ENCODE peak calls at places on chromosomes 12 and 14, in seven cellular contexts. One of them, this sample, is unnamed. For H3K4me1 and H3K36me3, the result is how much of the 10 kb centered on the place peaks cover.

GRCh38 chr12:64665506-64665905 is 55.2 kb downstream of the RASSF3 start:
- DNase-seq in OCI-LY7: peak
- DNase-seq in MM.1S: peak
- DNase-seq in transverse colon: peak
- DNase-seq in CD4-positive, alpha-beta memory T cell: peak
- DNase-seq in CD8-positive, alpha-beta T cell: peak
- DNase-seq in tibial nerve: no peak
- DNase-seq in this sample: no peak

GRCh38 chr12:98644712-98645571 is at the start of the genes APAF1 and IKBIP:
- DNase-seq in transverse colon: peak
- DNase-seq in MM.1S: peak
- DNase-seq in CD4-positive, alpha-beta memory T cell: peak
- DNase-seq in CD8-positive, alpha-beta T cell: peak
- DNase-seq in OCI-LY7: peak
- DNase-seq in tibial nerve: peak
- DNase-seq in this sample: peak

GRCh38 chr12:18549598-18549997 is 188.2 kb downstream of the PLCZ1 start:
- DNase-seq in MM.1S: no peak
- DNase-seq in transverse colon: no peak
- DNase-seq in tibial nerve: no peak
- DNase-seq in CD4-positive, alpha-beta memory T cell: no peak
- DNase-seq in CD8-positive, alpha-beta T cell: no peak
- DNase-seq in OCI-LY7: no peak
- DNase-seq in this sample: no peak

GRCh38 chr12:41983394-41983793 is 161.3 kb downstream of the GXYLT1 start:
- DNase-seq in transverse colon: no peak
- DNase-seq in OCI-LY7: peak
- DNase-seq in tibial nerve: no peak
- DNase-seq in MM.1S: no peak
- DNase-seq in CD4-positive, alpha-beta memory T cell: no peak
- DNase-seq in CD8-positive, alpha-beta T cell: no peak
- DNase-seq in this sample: no peak

GRCh38 chr12:32171211-32171610 is 64.6 kb downstream of the BICD1 start:
- DNase-seq in MM.1S: no peak
- DNase-seq in CD4-positive, alpha-beta memory T cell: no peak
- DNase-seq in OCI-LY7: no peak
- DNase-seq in transverse colon: no peak
- DNase-seq in tibial nerve: no peak
- DNase-seq in CD8-positive, alpha-beta T cell: no peak
- DNase-seq in this sample: no peak

GRCh38 chr14:21066882-21067502 is 3.1 kb upstream of the ARHGEF40 start:
- DNase-seq in OCI-LY7: peak
- DNase-seq in CD4-positive, alpha-beta memory T cell: no peak
- DNase-seq in CD8-positive, alpha-beta T cell: no peak
- DNase-seq in tibial nerve: no peak
- DNase-seq in MM.1S: no peak
- DNase-seq in transverse colon: no peak
- DNase-seq in this sample: no peak

GRCh38 chr12:45232771-45233372 is 17.0 kb downstream of the ANO6 start:
- DNase-seq in OCI-LY7: no peak
- DNase-seq in transverse colon: no peak
- DNase-seq in MM.1S: no peak
- DNase-seq in tibial nerve: no peak
- DNase-seq in CD4-positive, alpha-beta memory T cell: no peak
- DNase-seq in CD8-positive, alpha-beta T cell: no peak
- DNase-seq in this sample: peak

GRCh38 chr14:77337880-77338279 is 17.0 kb downstream of the GSTZ1 start:
- DNase-seq in tibial nerve: no peak
- DNase-seq in CD8-positive, alpha-beta T cell: no peak
- DNase-seq in OCI-LY7: no peak
- DNase-seq in CD4-positive, alpha-beta memory T cell: no peak
- DNase-seq in transverse colon: no peak
- DNase-seq in MM.1S: no peak
- DNase-seq in this sample: no peak

GRCh38 chr14:51609987-51610283 is 41.8 kb upstream of the FRMD6 start:
- DNase-seq in MM.1S: peak
- DNase-seq in CD4-positive, alpha-beta memory T cell: no peak
- DNase-seq in tibial nerve: no peak
- DNase-seq in transverse colon: peak
- DNase-seq in CD8-positive, alpha-beta T cell: no peak
- DNase-seq in OCI-LY7: no peak
- DNase-seq in this sample: no peak

GRCh38 chr12:54549774-54550451 is 512 bp downstream of the PDE1B start:
- DNase-seq in tibial nerve: no peak
- DNase-seq in MM.1S: no peak
- DNase-seq in CD8-positive, alpha-beta T cell: peak
- DNase-seq in CD4-positive, alpha-beta memory T cell: no peak
- DNase-seq in transverse colon: no peak
- DNase-seq in OCI-LY7: no peak
- DNase-seq in this sample: no peak

GRCh38 chr14:75928587-75929230 is 53.1 kb downstream of the TGFB3 start:
- DNase-seq in CD4-positive, alpha-beta memory T cell: no peak
- DNase-seq in transverse colon: no peak
- DNase-seq in CD8-positive, alpha-beta T cell: no peak
- DNase-seq in MM.1S: no peak
- DNase-seq in tibial nerve: no peak
- DNase-seq in OCI-LY7: no peak
- DNase-seq in this sample: no peak

GRCh38 chr14:31559939-31560338 is 1.3 kb upstream of the NUBPL start:
- DNase-seq in tibial nerve: no peak
- DNase-seq in OCI-LY7: no peak
- DNase-seq in MM.1S: no peak
- DNase-seq in CD4-positive, alpha-beta memory T cell: no peak
- DNase-seq in CD8-positive, alpha-beta T cell: no peak
- DNase-seq in transverse colon: no peak
- DNase-seq in this sample: no peak

GRCh38 chr14:86541969-86542368 is 1012.0 kb downstream of the FLRT2 start:
- DNase-seq in transverse colon: no peak
- DNase-seq in CD4-positive, alpha-beta memory T cell: no peak
- DNase-seq in tibial nerve: no peak
- DNase-seq in CD8-positive, alpha-beta T cell: no peak
- DNase-seq in OCI-LY7: no peak
- DNase-seq in MM.1S: peak
- DNase-seq in this sample: peak

GRCh38 chr12:23950775-23951391 is 1.4 kb upstream of the SOX5 start:
- DNase-seq in CD4-positive, alpha-beta memory T cell: no peak
- DNase-seq in transverse colon: no peak
- DNase-seq in CD8-positive, alpha-beta T cell: no peak
- DNase-seq in tibial nerve: no peak
- DNase-seq in OCI-LY7: no peak
- DNase-seq in MM.1S: no peak
- DNase-seq in this sample: no peak

GRCh38 chr14:39956372-39956771 is 524.1 kb upstream of the FBXO33 start:
- DNase-seq in OCI-LY7: peak
- DNase-seq in CD4-positive, alpha-beta memory T cell: no peak
- DNase-seq in tibial nerve: no peak
- DNase-seq in transverse colon: no peak
- DNase-seq in CD8-positive, alpha-beta T cell: no peak
- DNase-seq in MM.1S: peak
- DNase-seq in this sample: no peak

GRCh38 chr14:27366596-27366995 is 768.8 kb upstream of the NOVA1 start:
- DNase-seq in tibial nerve: no peak
- DNase-seq in CD4-positive, alpha-beta memory T cell: no peak
- DNase-seq in OCI-LY7: no peak
- DNase-seq in CD8-positive, alpha-beta T cell: no peak
- DNase-seq in MM.1S: no peak
- DNase-seq in transverse colon: no peak
- DNase-seq in this sample: no peak

GRCh38 chr12:23488130-23488529 is 461.3 kb downstream of the SOX5 start:
- DNase-seq in MM.1S: peak
- DNase-seq in CD4-positive, alpha-beta memory T cell: no peak
- DNase-seq in tibial nerve: no peak
- DNase-seq in transverse colon: no peak
- DNase-seq in OCI-LY7: no peak
- DNase-seq in CD8-positive, alpha-beta T cell: no peak
- DNase-seq in this sample: no peak

GRCh38 chr14:28121512-28122297 is 644.9 kb upstream of the FOXG1 start:
- DNase-seq in tibial nerve: no peak
- DNase-seq in MM.1S: no peak
- DNase-seq in CD4-positive, alpha-beta memory T cell: no peak
- DNase-seq in OCI-LY7: no peak
- DNase-seq in CD8-positive, alpha-beta T cell: no peak
- DNase-seq in transverse colon: no peak
- DNase-seq in this sample: no peak

GRCh38 chr12:111597731-111598636 is 1.1 kb downstream of the ATXN2 start:
- DNase-seq in CD4-positive, alpha-beta memory T cell: peak
- DNase-seq in MM.1S: peak
- DNase-seq in CD8-positive, alpha-beta T cell: peak
- DNase-seq in transverse colon: peak
- DNase-seq in tibial nerve: no peak
- DNase-seq in OCI-LY7: peak
- DNase-seq in this sample: peak

GRCh38 chr14:100536721-100537700 is 50.2 kb downstream of the BEGAIN start:
- DNase-seq in CD4-positive, alpha-beta memory T cell: no peak
- DNase-seq in tibial nerve: peak
- DNase-seq in MM.1S: no peak
- DNase-seq in OCI-LY7: no peak
- DNase-seq in transverse colon: peak
- DNase-seq in CD8-positive, alpha-beta T cell: no peak
- DNase-seq in this sample: no peak

GRCh38 chr14:21184252-21184651 is 28.4 kb upstream of the OR5AU1 start:
- DNase-seq in CD8-positive, alpha-beta T cell: no peak
- DNase-seq in OCI-LY7: no peak
- DNase-seq in tibial nerve: no peak
- DNase-seq in MM.1S: no peak
- DNase-seq in transverse colon: no peak
- DNase-seq in CD4-positive, alpha-beta memory T cell: no peak
- DNase-seq in this sample: no peak

GRCh38 chr12:2431810-2432209 is 363.0 kb upstream of the FKBP4 start:
- DNase-seq in tibial nerve: no peak
- DNase-seq in CD8-positive, alpha-beta T cell: no peak
- DNase-seq in OCI-LY7: no peak
- DNase-seq in MM.1S: no peak
- DNase-seq in CD4-positive, alpha-beta memory T cell: no peak
- DNase-seq in transverse colon: peak
- DNase-seq in this sample: no peak

GRCh38 chr12:44077293-44077692 is 241.4 kb downstream of the TMEM117 start:
- DNase-seq in CD4-positive, alpha-beta memory T cell: no peak
- DNase-seq in MM.1S: no peak
- DNase-seq in tibial nerve: no peak
- DNase-seq in transverse colon: no peak
- DNase-seq in CD8-positive, alpha-beta T cell: no peak
- DNase-seq in OCI-LY7: no peak
- DNase-seq in this sample: no peak

GRCh38 chr12:111816065-111816615 is 25.9 kb upstream of the MAPKAPK5 start:
- DNase-seq in CD4-positive, alpha-beta memory T cell: no peak
- DNase-seq in CD8-positive, alpha-beta T cell: no peak
- DNase-seq in transverse colon: no peak
- DNase-seq in tibial nerve: no peak
- DNase-seq in OCI-LY7: no peak
- DNase-seq in MM.1S: no peak
- DNase-seq in this sample: no peak

GRCh38 chr14:55373784-55374725 is 37.6 kb downstream of the ATG14 start:
- DNase-seq in CD8-positive, alpha-beta T cell: peak
- DNase-seq in CD4-positive, alpha-beta memory T cell: peak
- DNase-seq in transverse colon: no peak
- DNase-seq in MM.1S: no peak
- DNase-seq in tibial nerve: no peak
- DNase-seq in OCI-LY7: peak
- DNase-seq in this sample: no peak

GRCh38 chr14:95741051-95741490 is 27.1 kb upstream of the TCL1A start:
- DNase-seq in OCI-LY7: no peak
- DNase-seq in tibial nerve: no peak
- DNase-seq in transverse colon: no peak
- DNase-seq in CD4-positive, alpha-beta memory T cell: no peak
- DNase-seq in MM.1S: no peak
- DNase-seq in CD8-positive, alpha-beta T cell: no peak
- DNase-seq in this sample: no peak

GRCh38 chr12:47413806-47414205 is 292.0 kb downstream of the RPAP3 start:
- DNase-seq in transverse colon: no peak
- DNase-seq in CD4-positive, alpha-beta memory T cell: no peak
- DNase-seq in tibial nerve: no peak
- DNase-seq in CD8-positive, alpha-beta T cell: no peak
- DNase-seq in OCI-LY7: no peak
- DNase-seq in MM.1S: no peak
- DNase-seq in this sample: no peak

GRCh38 chr14:69052181-69052601 is 73.1 kb upstream of the ACTN1 start:
- DNase-seq in CD4-positive, alpha-beta memory T cell: no peak
- DNase-seq in transverse colon: no peak
- DNase-seq in MM.1S: no peak
- DNase-seq in OCI-LY7: no peak
- DNase-seq in tibial nerve: no peak
- DNase-seq in CD8-positive, alpha-beta T cell: no peak
- DNase-seq in this sample: no peak
- H3K4me1 ChIP-seq in CD4-positive, alpha-beta memory T cell: under half
- H3K4me1 ChIP-seq in transverse colon: under half
- H3K4me1 ChIP-seq in MM.1S: under half
- H3K4me1 ChIP-seq in OCI-LY7: under half
- H3K4me1 ChIP-seq in tibial nerve: half or more
- H3K4me1 ChIP-seq in CD8-positive, alpha-beta T cell: under half
- H3K4me1 ChIP-seq in this sample: under half

DNA sequence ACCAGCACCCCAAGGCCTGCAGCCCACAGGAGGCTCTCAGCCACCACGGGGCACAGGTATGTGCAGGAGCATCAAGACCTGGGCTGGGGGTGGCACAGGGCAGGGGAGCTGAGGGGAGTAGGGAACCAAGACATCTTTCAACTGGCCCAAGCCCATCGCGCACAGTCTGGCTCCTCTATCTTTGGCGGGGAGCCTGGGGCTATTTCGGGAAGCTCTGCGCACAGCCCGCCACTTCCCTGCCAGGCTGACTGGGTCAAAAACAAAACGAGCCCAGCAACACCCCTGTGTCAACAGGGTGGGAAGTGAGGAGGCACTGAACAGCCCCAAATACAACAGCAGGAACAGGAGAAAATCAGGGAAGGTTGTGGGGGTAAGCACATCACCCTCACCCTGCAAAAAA is 83.9 kb downstream of the ARL6IP4 start:
- DNase-seq in MM.1S: no peak
- DNase-seq in CD8-positive, alpha-beta T cell: no peak
- DNase-seq in OCI-LY7: no peak
- DNase-seq in CD4-positive, alpha-beta memory T cell: no peak
- DNase-seq in tibial nerve: no peak
- DNase-seq in transverse colon: peak
- DNase-seq in this sample: no peak
- H3K4me3 ChIP-seq in MM.1S: no peak
- H3K4me3 ChIP-seq in CD8-positive, alpha-beta T cell: no peak
- H3K4me3 ChIP-seq in OCI-LY7: no peak
- H3K4me3 ChIP-seq in CD4-positive, alpha-beta memory T cell: no peak
- H3K4me3 ChIP-seq in tibial nerve: no peak
- H3K4me3 ChIP-seq in transverse colon: no peak
- H3K4me3 ChIP-seq in this sample: no peak

DNA sequence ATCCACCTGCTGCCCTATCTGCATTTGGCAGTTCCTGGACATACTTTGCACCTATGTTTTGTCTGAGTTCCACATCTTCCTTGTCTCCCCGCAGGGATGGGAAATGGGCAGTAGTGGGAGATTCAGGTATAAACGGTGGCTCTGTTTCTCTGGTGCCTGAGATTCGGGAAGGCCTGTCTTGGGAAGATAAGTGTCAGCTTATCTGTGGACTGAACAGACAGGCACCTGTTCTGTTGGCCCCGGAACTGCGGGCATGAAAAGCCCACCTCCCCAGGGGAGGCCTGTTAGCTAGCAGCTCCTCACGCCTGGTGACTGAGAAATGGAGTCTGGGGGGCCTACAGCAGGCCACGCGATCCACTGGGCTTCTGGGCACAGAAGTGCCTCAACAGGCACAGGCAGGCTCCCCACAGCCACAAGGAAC is 5.8 kb downstream of the PHB2 start:
- DNase-seq in MM.1S: peak
- DNase-seq in OCI-LY7: no peak
- DNase-seq in tibial nerve: no peak
- DNase-seq in transverse colon: no peak
- DNase-seq in CD4-positive, alpha-beta memory T cell: no peak
- DNase-seq in CD8-positive, alpha-beta T cell: no peak
- DNase-seq in this sample: no peak
- H3K36me3 ChIP-seq in MM.1S: under half
- H3K36me3 ChIP-seq in OCI-LY7: half or more
- H3K36me3 ChIP-seq in tibial nerve: under half
- H3K36me3 ChIP-seq in transverse colon: under half
- H3K36me3 ChIP-seq in CD4-positive, alpha-beta memory T cell: under half
- H3K36me3 ChIP-seq in CD8-positive, alpha-beta T cell: under half
- H3K36me3 ChIP-seq in this sample: half or more

GRCh38 chr14:59484611-59485174 is 376 bp downstream of the JKAMP start:
- DNase-seq in transverse colon: no peak
- DNase-seq in MM.1S: peak
- DNase-seq in CD4-positive, alpha-beta memory T cell: no peak
- DNase-seq in OCI-LY7: no peak
- DNase-seq in CD8-positive, alpha-beta T cell: no peak
- DNase-seq in tibial nerve: no peak
- DNase-seq in this sample: no peak
- H3K4me1 ChIP-seq in transverse colon: half or more
- H3K4me1 ChIP-seq in MM.1S: under half
- H3K4me1 ChIP-seq in CD4-positive, alpha-beta memory T cell: half or more
- H3K4me1 ChIP-seq in OCI-LY7: under half
- H3K4me1 ChIP-seq in CD8-positive, alpha-beta T cell: under half
- H3K4me1 ChIP-seq in tibial nerve: half or more
- H3K4me1 ChIP-seq in this sample: under half

This sample was measured in BE2C.